ENCODE peak calls at places on chromosomes 7 and 10, in five cellular contexts. Z is HEK293T, A is EL, B is OCI-M1, X is GM23248. V is an unnamed sample.

GRCh38 chr10:103057980-103058568 is 135.0 kb downstream of the NT5C2 start:
- DNase-seq in X (no peak), A (no peak), B (no peak), Z (no peak), V (no peak)

GRCh38 chr10:9596368-9596920 is 1421.2 kb upstream of the CELF2 start:
- DNase-seq in A (peak; percentile 29), B (no peak), Z (no peak), X (peak; percentile 57), V (no peak)

GRCh38 chr7:130149575-130150139 is 55.5 kb downstream of the TMEM209 start:
- DNase-seq in B (no peak), Z (no peak), X (no peak), A (no peak), V (peak; percentile 97)

GRCh38 chr7:20064181-20064970 is 152.8 kb downstream of the MACC1 start:
- DNase-seq in X (peak; percentile 66), B (peak; percentile 17), Z (no peak), A (peak; percentile 79), V (no peak)

GRCh38 chr7:33698692-33699128 is 206.6 kb upstream of the BMPER start:
- DNase-seq in B (no peak), A (no peak), X (no peak), Z (no peak), V (no peak)

GRCh38 chr10:2119316-2119715 is 382.0 kb upstream of the ADARB2 start:
- DNase-seq in B (no peak), X (no peak), Z (no peak), A (no peak), V (no peak)

GRCh38 chr10:116708386-116708785 is 34.0 kb downstream of the HSPA12A start:
- DNase-seq in Z (no peak), B (no peak), A (peak; percentile 62), X (peak; percentile 89), V (no peak)

GRCh38 chr7:31407277-31407676 is 66.8 kb upstream of the NEUROD6 start:
- DNase-seq in Z (no peak), B (no peak), A (no peak), X (no peak), V (no peak)

GRCh38 chr10:64113796-64114195 is 592.6 kb downstream of the REEP3 start:
- DNase-seq in Z (no peak), B (no peak), A (no peak), X (no peak), V (no peak)

GRCh38 chr10:76491216-76491615 is 1059.8 kb downstream of the LRMDA start:
- DNase-seq in B (no peak), Z (no peak), A (no peak), X (no peak), V (no peak)

GRCh38 chr10:101766753-101767599 is 8.9 kb downstream of the FGF8 start:
- DNase-seq in Z (no peak), X (no peak), A (no peak), B (no peak), V (no peak)

GRCh38 chr7:47772492-47772891 is 175.8 kb downstream of the PKD1L1 start:
- DNase-seq in Z (no peak), B (no peak), X (no peak), A (no peak), V (no peak)

GRCh38 chr10:24346877-24347505 is 138.1 kb downstream of the KIAA1217 start:
- DNase-seq in B (no peak), A (no peak), X (no peak), Z (no peak), V (no peak)

GRCh38 chr10:79241990-79242619 is 105.2 kb upstream of the PPIF start:
- DNase-seq in B (no peak), X (peak; percentile 90), A (peak; percentile 74), Z (peak; percentile 54), V (peak; percentile 72)

GRCh38 chr10:112160834-112161233 is 22.7 kb downstream of the GPAM start:
- DNase-seq in X (peak; percentile 9), Z (no peak), A (no peak), B (no peak), V (no peak)

GRCh38 chr7:107843184-107843583 is 40.2 kb upstream of the SLC26A3 start:
- DNase-seq in Z (no peak), X (no peak), A (no peak), B (no peak), V (peak; percentile 65)

GRCh38 chr10:48231699-48232315 is 42.7 kb downstream of the FRMPD2 start:
- DNase-seq in A (no peak), B (no peak), X (no peak), Z (no peak), V (no peak)

GRCh38 chr10:16545126-16545736 is 23.6 kb upstream of the C1QL3 start:
- DNase-seq in X (peak; percentile 57), Z (peak; percentile 62), A (peak; percentile 26), B (peak; percentile 75), V (peak; percentile 58)

V was measured in NCI-H69.